ENCODE peak calls at places on chromosome 6, in four cellular contexts. Q is posterior vena cava; E is stimulated activated CD4-positive, alpha-beta T cell treated with anti-CD3 and anti-CD28 coated beads, Interleukin-15, amount 100 ng/mL, for 24 hours; G is fibroblast of mammary gland. T is an unnamed sample.
A peak's percentile ranks its signal among the peaks of the same experiment; 100 is the strongest.

GRCh38 chr6:159899994-159900745 is 9.4 kb downstream of the MAS1 start:
- DNase-seq in Q (no peak), E (no peak), G (peak; percentile 92), T (no peak)

GRCh38 chr6:44024597-44025219 is 102.5 kb downstream of the MRPL14 start:
- DNase-seq in Q (peak; percentile 60), E (no peak), G (no peak), T (peak; percentile 15)

GRCh38 chr6:18226451-18226850 is 37.9 kb downstream of the DEK start:
- DNase-seq in Q (no peak), E (no peak), G (peak; percentile 47), T (no peak)

GRCh38 chr6:43283905-43284304 is 14.2 kb upstream of the SLC22A7 start:
- DNase-seq in Q (no peak), E (no peak), G (no peak), T (no peak)

GRCh38 chr6:37171141-37171969 is 1.4 kb downstream of the PIM1 start:
- DNase-seq in Q (peak; percentile 90), E (peak; percentile 53), G (peak; percentile 62), T (peak; percentile 60)

GRCh38 chr6:85193339-85193738 is 256.5 kb upstream of the NT5E start:
- DNase-seq in Q (no peak), E (no peak), G (no peak), T (no peak)

GRCh38 chr6:142537612-142538478 is 236.0 kb downstream of the ADGRG6 start:
- DNase-seq in Q (no peak), E (peak; percentile 23), G (peak; percentile 42), T (no peak)

GRCh38 chr6:14441371-14441781 is 323.8 kb downstream of the CD83 start:
- DNase-seq in Q (no peak), E (no peak), G (peak; percentile 44), T (peak; percentile 22)

GRCh38 chr6:73542882-73543281 is 22.1 kb upstream of the EEF1A1 start:
- DNase-seq in Q (no peak), E (no peak), G (no peak), T (no peak)

GRCh38 chr6:70673601-70674000 is 5.9 kb downstream of the SMAP1 start:
- DNase-seq in Q (no peak), E (no peak), G (peak; percentile 54), T (no peak)

GRCh38 chr6:155645328-155645727 is 189.7 kb upstream of the NOX3 start:
- DNase-seq in Q (no peak), E (no peak), G (peak; percentile 0), T (no peak)

T was measured in uterus.